ENCODE peak calls at places on chromosomes 11 and 22, in four cellular contexts. One of them, this sample, is unnamed.

GRCh38 chr11:44522294-44522693 is 43.2 kb upstream of the CD82 start:
- DNase-seq in activated CD8-positive, alpha-beta memory T cell treated with anti-CD3 and anti-CD28 coated beads, Interleukin-2, amount 50 U/mL, for 4 hours: no peak
- DNase-seq in stimulated activated CD4-positive, alpha-beta T cell treated with anti-CD3 and anti-CD28 coated beads, TNF-alpha, amount 100 ng/mL, for 4 hours: no peak
- DNase-seq in ACHN: no peak
- DNase-seq in this sample: no peak

GRCh38 chr11:45560935-45561330 is 104.5 kb downstream of the CHST1 start:
- DNase-seq in ACHN: no peak
- DNase-seq in activated CD8-positive, alpha-beta memory T cell treated with anti-CD3 and anti-CD28 coated beads, Interleukin-2, amount 50 U/mL, for 4 hours: no peak
- DNase-seq in stimulated activated CD4-positive, alpha-beta T cell treated with anti-CD3 and anti-CD28 coated beads, TNF-alpha, amount 100 ng/mL, for 4 hours: no peak
- DNase-seq in this sample: no peak

GRCh38 chr11:10444725-10445286 is 10.3 kb upstream of the AMPD3 start:
- DNase-seq in ACHN: no peak
- DNase-seq in stimulated activated CD4-positive, alpha-beta T cell treated with anti-CD3 and anti-CD28 coated beads, TNF-alpha, amount 100 ng/mL, for 4 hours: no peak
- DNase-seq in activated CD8-positive, alpha-beta memory T cell treated with anti-CD3 and anti-CD28 coated beads, Interleukin-2, amount 50 U/mL, for 4 hours: no peak
- DNase-seq in this sample: no peak

GRCh38 chr11:117884994-117885393 is 8.5 kb upstream of the FXYD6 start:
- DNase-seq in activated CD8-positive, alpha-beta memory T cell treated with anti-CD3 and anti-CD28 coated beads, Interleukin-2, amount 50 U/mL, for 4 hours: no peak
- DNase-seq in stimulated activated CD4-positive, alpha-beta T cell treated with anti-CD3 and anti-CD28 coated beads, TNF-alpha, amount 100 ng/mL, for 4 hours: no peak
- DNase-seq in ACHN: no peak
- DNase-seq in this sample: no peak

GRCh38 chr11:45322891-45323597 is 36.9 kb upstream of the SYT13 start:
- DNase-seq in stimulated activated CD4-positive, alpha-beta T cell treated with anti-CD3 and anti-CD28 coated beads, TNF-alpha, amount 100 ng/mL, for 4 hours: no peak
- DNase-seq in ACHN: no peak
- DNase-seq in activated CD8-positive, alpha-beta memory T cell treated with anti-CD3 and anti-CD28 coated beads, Interleukin-2, amount 50 U/mL, for 4 hours: no peak
- DNase-seq in this sample: no peak

GRCh38 chr22:24424901-24425775 is 2.3 kb upstream of the ADORA2A start:
- DNase-seq in ACHN: no peak
- DNase-seq in stimulated activated CD4-positive, alpha-beta T cell treated with anti-CD3 and anti-CD28 coated beads, TNF-alpha, amount 100 ng/mL, for 4 hours: no peak
- DNase-seq in activated CD8-positive, alpha-beta memory T cell treated with anti-CD3 and anti-CD28 coated beads, Interleukin-2, amount 50 U/mL, for 4 hours: no peak
- DNase-seq in this sample: no peak

GRCh38 chr22:27992294-27993165 is 73.5 kb upstream of the PITPNB start:
- DNase-seq in activated CD8-positive, alpha-beta memory T cell treated with anti-CD3 and anti-CD28 coated beads, Interleukin-2, amount 50 U/mL, for 4 hours: no peak
- DNase-seq in stimulated activated CD4-positive, alpha-beta T cell treated with anti-CD3 and anti-CD28 coated beads, TNF-alpha, amount 100 ng/mL, for 4 hours: no peak
- DNase-seq in ACHN: no peak
- DNase-seq in this sample: no peak

GRCh38 chr11:105046898-105047579 is 1.9 kb upstream of the CARD16 start:
- DNase-seq in stimulated activated CD4-positive, alpha-beta T cell treated with anti-CD3 and anti-CD28 coated beads, TNF-alpha, amount 100 ng/mL, for 4 hours: no peak
- DNase-seq in activated CD8-positive, alpha-beta memory T cell treated with anti-CD3 and anti-CD28 coated beads, Interleukin-2, amount 50 U/mL, for 4 hours: no peak
- DNase-seq in ACHN: peak
- DNase-seq in this sample: peak

GRCh38 chr11:133529807-133530500 is 2.3 kb downstream of the OPCML start:
- DNase-seq in ACHN: no peak
- DNase-seq in activated CD8-positive, alpha-beta memory T cell treated with anti-CD3 and anti-CD28 coated beads, Interleukin-2, amount 50 U/mL, for 4 hours: no peak
- DNase-seq in stimulated activated CD4-positive, alpha-beta T cell treated with anti-CD3 and anti-CD28 coated beads, TNF-alpha, amount 100 ng/mL, for 4 hours: no peak
- DNase-seq in this sample: no peak